ENCODE peak calls at places on chromosomes 6 and 20, in nine cellular contexts. One of them, this sample, is unnamed.

GRCh38 chr20:44692932-44693476 is 22.2 kb upstream of the CCN5 start:
- DNase-seq in NCI-H1105: no peak
- DNase-seq in progenitor cell of endocrine pancreas: no peak
- DNase-seq in aorta: peak
- DNase-seq in activated gamma-delta T cell treated with anti-CD3 and anti-CD28 coated beads, Interleukin-2, amount 50 U/mL, for 16 hours: no peak
- DNase-seq in adrenal gland: peak
- DNase-seq in activated CD4-positive, alpha-beta T cell treated with anti-CD3 and anti-CD28 coated beads for 48 hours: no peak
- DNase-seq in right cardiac atrium: peak
- DNase-seq in T1000: peak
- DNase-seq in this sample: no peak

GRCh38 chr20:24891546-24892393 is 57.3 kb upstream of the CST7 start:
- DNase-seq in NCI-H1105: no peak
- DNase-seq in progenitor cell of endocrine pancreas: no peak
- DNase-seq in aorta: no peak
- DNase-seq in activated gamma-delta T cell treated with anti-CD3 and anti-CD28 coated beads, Interleukin-2, amount 50 U/mL, for 16 hours: no peak
- DNase-seq in adrenal gland: no peak
- DNase-seq in activated CD4-positive, alpha-beta T cell treated with anti-CD3 and anti-CD28 coated beads for 48 hours: no peak
- DNase-seq in right cardiac atrium: no peak
- DNase-seq in T1000: no peak
- DNase-seq in this sample: no peak

GRCh38 chr6:54892831-54893230 is 46.3 kb downstream of the FAM83B start:
- DNase-seq in NCI-H1105: no peak
- DNase-seq in progenitor cell of endocrine pancreas: no peak
- DNase-seq in aorta: no peak
- DNase-seq in activated gamma-delta T cell treated with anti-CD3 and anti-CD28 coated beads, Interleukin-2, amount 50 U/mL, for 16 hours: no peak
- DNase-seq in adrenal gland: no peak
- DNase-seq in activated CD4-positive, alpha-beta T cell treated with anti-CD3 and anti-CD28 coated beads for 48 hours: no peak
- DNase-seq in right cardiac atrium: no peak
- DNase-seq in T1000: peak
- DNase-seq in this sample: no peak

GRCh38 chr6:106178900-106179299 is 92.8 kb downstream of the PRDM1 start:
- DNase-seq in NCI-H1105: no peak
- DNase-seq in progenitor cell of endocrine pancreas: no peak
- DNase-seq in aorta: no peak
- DNase-seq in activated gamma-delta T cell treated with anti-CD3 and anti-CD28 coated beads, Interleukin-2, amount 50 U/mL, for 16 hours: no peak
- DNase-seq in adrenal gland: no peak
- DNase-seq in activated CD4-positive, alpha-beta T cell treated with anti-CD3 and anti-CD28 coated beads for 48 hours: no peak
- DNase-seq in right cardiac atrium: no peak
- DNase-seq in T1000: no peak
- DNase-seq in this sample: no peak

GRCh38 chr6:117498159-117498558 is 15.7 kb downstream of the DCBLD1 start:
- DNase-seq in NCI-H1105: no peak
- DNase-seq in progenitor cell of endocrine pancreas: no peak
- DNase-seq in aorta: no peak
- DNase-seq in activated gamma-delta T cell treated with anti-CD3 and anti-CD28 coated beads, Interleukin-2, amount 50 U/mL, for 16 hours: no peak
- DNase-seq in adrenal gland: no peak
- DNase-seq in activated CD4-positive, alpha-beta T cell treated with anti-CD3 and anti-CD28 coated beads for 48 hours: no peak
- DNase-seq in right cardiac atrium: no peak
- DNase-seq in T1000: no peak
- DNase-seq in this sample: no peak

GRCh38 chr6:56947931-56948330 is 7.0 kb upstream of the BEND6 start:
- DNase-seq in NCI-H1105: no peak
- DNase-seq in progenitor cell of endocrine pancreas: no peak
- DNase-seq in aorta: no peak
- DNase-seq in activated gamma-delta T cell treated with anti-CD3 and anti-CD28 coated beads, Interleukin-2, amount 50 U/mL, for 16 hours: no peak
- DNase-seq in adrenal gland: no peak
- DNase-seq in activated CD4-positive, alpha-beta T cell treated with anti-CD3 and anti-CD28 coated beads for 48 hours: no peak
- DNase-seq in right cardiac atrium: no peak
- DNase-seq in T1000: no peak
- DNase-seq in this sample: no peak

GRCh38 chr6:72413884-72414283 is 208.0 kb upstream of the KCNQ5 start:
- DNase-seq in NCI-H1105: no peak
- DNase-seq in progenitor cell of endocrine pancreas: no peak
- DNase-seq in aorta: no peak
- DNase-seq in activated gamma-delta T cell treated with anti-CD3 and anti-CD28 coated beads, Interleukin-2, amount 50 U/mL, for 16 hours: no peak
- DNase-seq in adrenal gland: no peak
- DNase-seq in activated CD4-positive, alpha-beta T cell treated with anti-CD3 and anti-CD28 coated beads for 48 hours: no peak
- DNase-seq in right cardiac atrium: no peak
- DNase-seq in T1000: peak
- DNase-seq in this sample: no peak

GRCh38 chr6:96939019-96939805 is 14.7 kb downstream of the KLHL32 start:
- DNase-seq in NCI-H1105: no peak
- DNase-seq in progenitor cell of endocrine pancreas: no peak
- DNase-seq in aorta: no peak
- DNase-seq in activated gamma-delta T cell treated with anti-CD3 and anti-CD28 coated beads, Interleukin-2, amount 50 U/mL, for 16 hours: no peak
- DNase-seq in adrenal gland: peak
- DNase-seq in activated CD4-positive, alpha-beta T cell treated with anti-CD3 and anti-CD28 coated beads for 48 hours: peak
- DNase-seq in right cardiac atrium: no peak
- DNase-seq in T1000: peak
- DNase-seq in this sample: no peak

GRCh38 chr6:167268683-167269280 is 22.3 kb upstream of the UNC93A start:
- DNase-seq in NCI-H1105: no peak
- DNase-seq in progenitor cell of endocrine pancreas: peak
- DNase-seq in aorta: no peak
- DNase-seq in activated gamma-delta T cell treated with anti-CD3 and anti-CD28 coated beads, Interleukin-2, amount 50 U/mL, for 16 hours: no peak
- DNase-seq in adrenal gland: no peak
- DNase-seq in activated CD4-positive, alpha-beta T cell treated with anti-CD3 and anti-CD28 coated beads for 48 hours: no peak
- DNase-seq in right cardiac atrium: no peak
- DNase-seq in T1000: no peak
- DNase-seq in this sample: no peak

GRCh38 chr6:99609839-99610489 is 3.3 kb downstream of the PRDM13 start:
- DNase-seq in NCI-H1105: no peak
- DNase-seq in progenitor cell of endocrine pancreas: no peak
- DNase-seq in aorta: no peak
- DNase-seq in activated gamma-delta T cell treated with anti-CD3 and anti-CD28 coated beads, Interleukin-2, amount 50 U/mL, for 16 hours: no peak
- DNase-seq in adrenal gland: no peak
- DNase-seq in activated CD4-positive, alpha-beta T cell treated with anti-CD3 and anti-CD28 coated beads for 48 hours: no peak
- DNase-seq in right cardiac atrium: no peak
- DNase-seq in T1000: no peak
- DNase-seq in this sample: no peak

GRCh38 chr6:105321207-105321606 is 81.7 kb downstream of the PREP start:
- DNase-seq in NCI-H1105: peak
- DNase-seq in progenitor cell of endocrine pancreas: no peak
- DNase-seq in aorta: no peak
- DNase-seq in activated gamma-delta T cell treated with anti-CD3 and anti-CD28 coated beads, Interleukin-2, amount 50 U/mL, for 16 hours: no peak
- DNase-seq in adrenal gland: no peak
- DNase-seq in activated CD4-positive, alpha-beta T cell treated with anti-CD3 and anti-CD28 coated beads for 48 hours: no peak
- DNase-seq in right cardiac atrium: no peak
- DNase-seq in T1000: no peak
- DNase-seq in this sample: no peak

GRCh38 chr20:50930139-50931047 is 844 bp downstream of the ADNP start:
- DNase-seq in NCI-H1105: no peak
- DNase-seq in progenitor cell of endocrine pancreas: peak
- DNase-seq in aorta: peak
- DNase-seq in activated gamma-delta T cell treated with anti-CD3 and anti-CD28 coated beads, Interleukin-2, amount 50 U/mL, for 16 hours: no peak
- DNase-seq in adrenal gland: peak
- DNase-seq in activated CD4-positive, alpha-beta T cell treated with anti-CD3 and anti-CD28 coated beads for 48 hours: peak
- DNase-seq in right cardiac atrium: peak
- DNase-seq in T1000: no peak
- DNase-seq in this sample: no peak

GRCh38 chr20:6045566-6045965 is 8.3 kb downstream of the LRRN4 start:
- DNase-seq in NCI-H1105: no peak
- DNase-seq in progenitor cell of endocrine pancreas: no peak
- DNase-seq in aorta: no peak
- DNase-seq in activated gamma-delta T cell treated with anti-CD3 and anti-CD28 coated beads, Interleukin-2, amount 50 U/mL, for 16 hours: no peak
- DNase-seq in adrenal gland: no peak
- DNase-seq in activated CD4-positive, alpha-beta T cell treated with anti-CD3 and anti-CD28 coated beads for 48 hours: no peak
- DNase-seq in right cardiac atrium: no peak
- DNase-seq in T1000: no peak
- DNase-seq in this sample: no peak

GRCh38 chr6:14197118-14197517 is 79.5 kb downstream of the CD83 start:
- DNase-seq in NCI-H1105: no peak
- DNase-seq in progenitor cell of endocrine pancreas: no peak
- DNase-seq in aorta: no peak
- DNase-seq in activated gamma-delta T cell treated with anti-CD3 and anti-CD28 coated beads, Interleukin-2, amount 50 U/mL, for 16 hours: no peak
- DNase-seq in adrenal gland: no peak
- DNase-seq in activated CD4-positive, alpha-beta T cell treated with anti-CD3 and anti-CD28 coated beads for 48 hours: no peak
- DNase-seq in right cardiac atrium: no peak
- DNase-seq in T1000: no peak
- DNase-seq in this sample: no peak

GRCh38 chr6:126873351-126873750 is 245.1 kb upstream of the RSPO3 start:
- DNase-seq in NCI-H1105: no peak
- DNase-seq in progenitor cell of endocrine pancreas: no peak
- DNase-seq in aorta: no peak
- DNase-seq in activated gamma-delta T cell treated with anti-CD3 and anti-CD28 coated beads, Interleukin-2, amount 50 U/mL, for 16 hours: no peak
- DNase-seq in adrenal gland: no peak
- DNase-seq in activated CD4-positive, alpha-beta T cell treated with anti-CD3 and anti-CD28 coated beads for 48 hours: no peak
- DNase-seq in right cardiac atrium: no peak
- DNase-seq in T1000: no peak
- DNase-seq in this sample: no peak

GRCh38 chr6:168388641-168389633 is 52.0 kb upstream of the SMOC2 start:
- DNase-seq in NCI-H1105: no peak
- DNase-seq in progenitor cell of endocrine pancreas: peak
- DNase-seq in aorta: peak
- DNase-seq in activated gamma-delta T cell treated with anti-CD3 and anti-CD28 coated beads, Interleukin-2, amount 50 U/mL, for 16 hours: no peak
- DNase-seq in adrenal gland: no peak
- DNase-seq in activated CD4-positive, alpha-beta T cell treated with anti-CD3 and anti-CD28 coated beads for 48 hours: no peak
- DNase-seq in right cardiac atrium: no peak
- DNase-seq in T1000: no peak
- DNase-seq in this sample: peak

GRCh38 chr6:146587448-146587847 is 11.3 kb upstream of the ADGB start:
- DNase-seq in NCI-H1105: no peak
- DNase-seq in progenitor cell of endocrine pancreas: no peak
- DNase-seq in aorta: no peak
- DNase-seq in activated gamma-delta T cell treated with anti-CD3 and anti-CD28 coated beads, Interleukin-2, amount 50 U/mL, for 16 hours: no peak
- DNase-seq in adrenal gland: no peak
- DNase-seq in activated CD4-positive, alpha-beta T cell treated with anti-CD3 and anti-CD28 coated beads for 48 hours: no peak
- DNase-seq in right cardiac atrium: no peak
- DNase-seq in T1000: no peak
- DNase-seq in this sample: no peak

GRCh38 chr6:31769684-31770371 is 7.3 kb downstream of the VWA7 start:
- DNase-seq in NCI-H1105: peak
- DNase-seq in progenitor cell of endocrine pancreas: no peak
- DNase-seq in aorta: peak
- DNase-seq in activated gamma-delta T cell treated with anti-CD3 and anti-CD28 coated beads, Interleukin-2, amount 50 U/mL, for 16 hours: peak
- DNase-seq in adrenal gland: peak
- DNase-seq in activated CD4-positive, alpha-beta T cell treated with anti-CD3 and anti-CD28 coated beads for 48 hours: peak
- DNase-seq in right cardiac atrium: peak
- DNase-seq in T1000: peak
- DNase-seq in this sample: no peak

GRCh38 chr6:130426078-130426726 is 60.4 kb downstream of the TMEM200A start:
- DNase-seq in NCI-H1105: no peak
- DNase-seq in progenitor cell of endocrine pancreas: no peak
- DNase-seq in aorta: no peak
- DNase-seq in activated gamma-delta T cell treated with anti-CD3 and anti-CD28 coated beads, Interleukin-2, amount 50 U/mL, for 16 hours: no peak
- DNase-seq in adrenal gland: no peak
- DNase-seq in activated CD4-positive, alpha-beta T cell treated with anti-CD3 and anti-CD28 coated beads for 48 hours: no peak
- DNase-seq in right cardiac atrium: no peak
- DNase-seq in T1000: no peak
- DNase-seq in this sample: no peak

GRCh38 chr6:36914227-36914794 is 28.6 kb downstream of the C6orf89 start:
- DNase-seq in NCI-H1105: no peak
- DNase-seq in progenitor cell of endocrine pancreas: no peak
- DNase-seq in aorta: no peak
- DNase-seq in activated gamma-delta T cell treated with anti-CD3 and anti-CD28 coated beads, Interleukin-2, amount 50 U/mL, for 16 hours: no peak
- DNase-seq in adrenal gland: peak
- DNase-seq in activated CD4-positive, alpha-beta T cell treated with anti-CD3 and anti-CD28 coated beads for 48 hours: peak
- DNase-seq in right cardiac atrium: no peak
- DNase-seq in T1000: no peak
- DNase-seq in this sample: no peak

GRCh38 chr20:50215101-50215500 is 24.5 kb downstream of the CEBPB start:
- DNase-seq in NCI-H1105: no peak
- DNase-seq in progenitor cell of endocrine pancreas: no peak
- DNase-seq in aorta: no peak
- DNase-seq in activated gamma-delta T cell treated with anti-CD3 and anti-CD28 coated beads, Interleukin-2, amount 50 U/mL, for 16 hours: no peak
- DNase-seq in adrenal gland: no peak
- DNase-seq in activated CD4-positive, alpha-beta T cell treated with anti-CD3 and anti-CD28 coated beads for 48 hours: no peak
- DNase-seq in right cardiac atrium: no peak
- DNase-seq in T1000: no peak
- DNase-seq in this sample: no peak

GRCh38 chr6:4647414-4648365 is 128.5 kb upstream of the CDYL start:
- DNase-seq in NCI-H1105: peak
- DNase-seq in progenitor cell of endocrine pancreas: peak
- DNase-seq in aorta: peak
- DNase-seq in activated gamma-delta T cell treated with anti-CD3 and anti-CD28 coated beads, Interleukin-2, amount 50 U/mL, for 16 hours: no peak
- DNase-seq in adrenal gland: peak
- DNase-seq in activated CD4-positive, alpha-beta T cell treated with anti-CD3 and anti-CD28 coated beads for 48 hours: peak
- DNase-seq in right cardiac atrium: peak
- DNase-seq in T1000: no peak
- DNase-seq in this sample: peak

GRCh38 chr6:107357842-107358241 is 101.5 kb downstream of the PDSS2 start:
- DNase-seq in NCI-H1105: no peak
- DNase-seq in progenitor cell of endocrine pancreas: no peak
- DNase-seq in aorta: no peak
- DNase-seq in activated gamma-delta T cell treated with anti-CD3 and anti-CD28 coated beads, Interleukin-2, amount 50 U/mL, for 16 hours: no peak
- DNase-seq in adrenal gland: no peak
- DNase-seq in activated CD4-positive, alpha-beta T cell treated with anti-CD3 and anti-CD28 coated beads for 48 hours: no peak
- DNase-seq in right cardiac atrium: no peak
- DNase-seq in T1000: no peak
- DNase-seq in this sample: no peak

GRCh38 chr6:133208183-133208755 is 32.9 kb upstream of the EYA4 start:
- DNase-seq in NCI-H1105: no peak
- DNase-seq in progenitor cell of endocrine pancreas: no peak
- DNase-seq in aorta: no peak
- DNase-seq in activated gamma-delta T cell treated with anti-CD3 and anti-CD28 coated beads, Interleukin-2, amount 50 U/mL, for 16 hours: no peak
- DNase-seq in adrenal gland: no peak
- DNase-seq in activated CD4-positive, alpha-beta T cell treated with anti-CD3 and anti-CD28 coated beads for 48 hours: no peak
- DNase-seq in right cardiac atrium: no peak
- DNase-seq in T1000: no peak
- DNase-seq in this sample: no peak

GRCh38 chr20:44111712-44112335 is 75.2 kb downstream of the JPH2 start:
- DNase-seq in NCI-H1105: no peak
- DNase-seq in progenitor cell of endocrine pancreas: no peak
- DNase-seq in aorta: peak
- DNase-seq in activated gamma-delta T cell treated with anti-CD3 and anti-CD28 coated beads, Interleukin-2, amount 50 U/mL, for 16 hours: no peak
- DNase-seq in adrenal gland: no peak
- DNase-seq in activated CD4-positive, alpha-beta T cell treated with anti-CD3 and anti-CD28 coated beads for 48 hours: no peak
- DNase-seq in right cardiac atrium: no peak
- DNase-seq in T1000: no peak
- DNase-seq in this sample: no peak

GRCh38 chr20:61604494-61604893 is 352.4 kb downstream of the CDH4 start:
- DNase-seq in NCI-H1105: no peak
- DNase-seq in progenitor cell of endocrine pancreas: no peak
- DNase-seq in aorta: no peak
- DNase-seq in activated gamma-delta T cell treated with anti-CD3 and anti-CD28 coated beads, Interleukin-2, amount 50 U/mL, for 16 hours: no peak
- DNase-seq in adrenal gland: no peak
- DNase-seq in activated CD4-positive, alpha-beta T cell treated with anti-CD3 and anti-CD28 coated beads for 48 hours: no peak
- DNase-seq in right cardiac atrium: no peak
- DNase-seq in T1000: no peak
- DNase-seq in this sample: no peak

GRCh38 chr6:154229796-154230195 is 126.8 kb downstream of the IPCEF1 start:
- DNase-seq in NCI-H1105: no peak
- DNase-seq in progenitor cell of endocrine pancreas: no peak
- DNase-seq in aorta: no peak
- DNase-seq in activated gamma-delta T cell treated with anti-CD3 and anti-CD28 coated beads, Interleukin-2, amount 50 U/mL, for 16 hours: no peak
- DNase-seq in adrenal gland: no peak
- DNase-seq in activated CD4-positive, alpha-beta T cell treated with anti-CD3 and anti-CD28 coated beads for 48 hours: peak
- DNase-seq in right cardiac atrium: no peak
- DNase-seq in T1000: no peak
- DNase-seq in this sample: no peak

GRCh38 chr20:10337291-10337690 is 96.7 kb downstream of the MKKS start:
- DNase-seq in NCI-H1105: no peak
- DNase-seq in progenitor cell of endocrine pancreas: no peak
- DNase-seq in aorta: no peak
- DNase-seq in activated gamma-delta T cell treated with anti-CD3 and anti-CD28 coated beads, Interleukin-2, amount 50 U/mL, for 16 hours: no peak
- DNase-seq in adrenal gland: no peak
- DNase-seq in activated CD4-positive, alpha-beta T cell treated with anti-CD3 and anti-CD28 coated beads for 48 hours: no peak
- DNase-seq in right cardiac atrium: no peak
- DNase-seq in T1000: no peak
- DNase-seq in this sample: no peak

GRCh38 chr20:43389231-43389630 is 68.5 kb upstream of the SRSF6 start:
- DNase-seq in NCI-H1105: no peak
- DNase-seq in progenitor cell of endocrine pancreas: no peak
- DNase-seq in aorta: no peak
- DNase-seq in activated gamma-delta T cell treated with anti-CD3 and anti-CD28 coated beads, Interleukin-2, amount 50 U/mL, for 16 hours: no peak
- DNase-seq in adrenal gland: no peak
- DNase-seq in activated CD4-positive, alpha-beta T cell treated with anti-CD3 and anti-CD28 coated beads for 48 hours: no peak
- DNase-seq in right cardiac atrium: peak
- DNase-seq in T1000: no peak
- DNase-seq in this sample: no peak

GRCh38 chr20:58459058-58459743 is 56.0 kb downstream of the APCDD1L start:
- DNase-seq in NCI-H1105: no peak
- DNase-seq in progenitor cell of endocrine pancreas: no peak
- DNase-seq in aorta: no peak
- DNase-seq in activated gamma-delta T cell treated with anti-CD3 and anti-CD28 coated beads, Interleukin-2, amount 50 U/mL, for 16 hours: no peak
- DNase-seq in adrenal gland: no peak
- DNase-seq in activated CD4-positive, alpha-beta T cell treated with anti-CD3 and anti-CD28 coated beads for 48 hours: no peak
- DNase-seq in right cardiac atrium: no peak
- DNase-seq in T1000: no peak
- DNase-seq in this sample: no peak

GRCh38 chr20:17967595-17968365 is 814 bp downstream of the SNX5 start:
- DNase-seq in NCI-H1105: peak
- DNase-seq in progenitor cell of endocrine pancreas: no peak
- DNase-seq in aorta: no peak
- DNase-seq in activated gamma-delta T cell treated with anti-CD3 and anti-CD28 coated beads, Interleukin-2, amount 50 U/mL, for 16 hours: no peak
- DNase-seq in adrenal gland: no peak
- DNase-seq in activated CD4-positive, alpha-beta T cell treated with anti-CD3 and anti-CD28 coated beads for 48 hours: peak
- DNase-seq in right cardiac atrium: no peak
- DNase-seq in T1000: no peak
- DNase-seq in this sample: no peak

This sample was measured in NCI-H1417 treated with DMSO at 0.1 percent for 48 hours.